ENCODE peak calls at places on chromosomes 16 and 17, in ten cellular contexts. W is SK-N-SH, Z is GM12878, Q is breast epithelium, U is sigmoid colon, E is GM23338, K is K562, P is suprapubic skin, L is transverse colon, X is HepG2. T is an unnamed sample. For H3K4me1, the result is how much of the 10 kb centered on the place peaks cover.

GRCh38 chr17:41176744-41177387 is 1.2 kb downstream of the KRTAP4-2 start:
- DNase-seq in U (no peak), E (no peak), K (no peak), Z (no peak), Q (no peak), L (no peak), X (no peak), W (no peak), P (no peak), T (no peak)

GRCh38 chr16:16139061-16139460 is 84.2 kb downstream of the ABCC6 start:
- DNase-seq in Z (no peak), U (no peak), K (no peak), L (no peak), W (no peak), Q (no peak), E (no peak), P (no peak), X (no peak), T (no peak)

GRCh38 chr17:43695968-43696865 is 34.5 kb upstream of the MEOX1 start:
- DNase-seq in X (no peak), Q (no peak), E (no peak), L (no peak), Z (no peak), K (no peak), P (no peak), U (peak), W (no peak), T (no peak)

GRCh38 chr17:46841561-46842379 is 9.6 kb upstream of the WNT9B start:
- DNase-seq in K (peak), P (no peak), Z (no peak), U (no peak), L (no peak), W (peak), E (peak), X (no peak), Q (no peak), T (no peak)

GRCh38 chr17:78790552-78790951 is 8.5 kb upstream of the CYTH1 start:
- DNase-seq in P (no peak), X (no peak), L (no peak), Z (no peak), U (no peak), W (no peak), Q (no peak), E (no peak), K (no peak), T (no peak)

GRCh38 chr16:19382887-19383816 is 34.5 kb upstream of the TMC5 start:
- DNase-seq in X (no peak), E (no peak), K (no peak), P (no peak), U (no peak), Z (no peak), Q (no peak), L (no peak), W (peak), T (no peak)

GRCh38 chr17:51435171-51435552 is 174.8 kb downstream of the UTP18 start:
- DNase-seq in Z (no peak), Q (no peak), P (no peak), W (no peak), U (no peak), E (no peak), X (no peak), K (no peak), L (no peak), T (no peak)

GRCh38 chr17:16987001-16987829 is 15.3 kb upstream of the TNFRSF13B start:
- DNase-seq in E (no peak), L (no peak), Z (no peak), W (no peak), P (no peak), K (no peak), U (peak), X (no peak), Q (no peak), T (no peak)

GRCh38 chr17:46036491-46036890 is 37.4 kb downstream of the STH start:
- DNase-seq in Q (no peak), Z (no peak), W (no peak), K (no peak), U (no peak), X (no peak), P (no peak), E (no peak), L (no peak), T (no peak)

GRCh38 chr16:87874639-87875472 is 5.5 kb upstream of the SLC7A5 start:
- DNase-seq in E (peak), P (no peak), K (peak), W (no peak), X (no peak), Q (no peak), U (no peak), Z (no peak), L (no peak), T (no peak)

GRCh38 chr16:12706628-12707027 is 97.1 kb downstream of the CPPED1 start:
- DNase-seq in W (no peak), L (no peak), P (peak), X (no peak), U (peak), Q (no peak), K (no peak), Z (no peak), E (no peak), T (no peak)

GRCh38 chr16:46673320-46674013 is 15.5 kb downstream of the VPS35 start:
- DNase-seq in P (no peak), Q (no peak), X (peak), U (no peak), K (peak), L (peak), Z (peak), E (peak), W (peak), T (no peak)

GRCh38 chr17:40562841-40563370 is 2.4 kb downstream of the CCR7 start:
- DNase-seq in U (no peak), E (no peak), P (no peak), L (no peak), W (no peak), Z (no peak), X (no peak), Q (no peak), K (no peak), T (no peak)

GRCh38 chr16:88527186-88527936 is 42.8 kb upstream of the ZC3H18 start:
- DNase-seq in W (peak), Q (no peak), E (peak), U (peak), K (peak), L (peak), P (no peak), X (peak), Z (no peak), T (peak)

GRCh38 chr17:48499248-48499647 is 31.6 kb downstream of the HOXB1 start:
- DNase-seq in L (no peak), P (no peak), U (no peak), K (no peak), E (no peak), Q (no peak), Z (no peak), X (no peak), W (no peak), T (no peak)

GRCh38 chr17:71985111-71986039 is 135.4 kb upstream of the SOX9 start:
- DNase-seq in K (no peak), X (no peak), Z (no peak), E (no peak), Q (no peak), L (no peak), W (no peak), U (no peak), P (no peak), T (no peak)

GRCh38 chr17:45096141-45096540 is 35.0 kb downstream of the NMT1 start:
- DNase-seq in Z (no peak), K (no peak), L (no peak), P (no peak), E (peak), Q (no peak), U (no peak), X (peak), W (no peak), T (no peak)

GRCh38 chr17:75979705-75980187 is 706 bp downstream of the TEN1 start:
- DNase-seq in U (no peak), Q (no peak), P (peak), E (no peak), L (no peak), K (no peak), X (no peak), W (no peak), Z (no peak), T (no peak)

GRCh38 chr17:75978938-75979704 is at the start of the genes ACOX1 and TEN1:
- DNase-seq in U (peak), P (peak), L (peak), E (peak), Q (peak), K (peak), Z (peak), W (peak), X (peak), T (peak)

GRCh38 chr17:75981019-75981615 is 2.1 kb downstream of the TEN1 start:
- DNase-seq in K (no peak), P (no peak), W (no peak), U (no peak), E (no peak), Q (no peak), X (no peak), L (no peak), Z (no peak), T (no peak)

GRCh38 chr17:75983501-75984181 is 4.6 kb downstream of the TEN1 start:
- DNase-seq in L (no peak), Q (no peak), K (peak), U (no peak), X (no peak), W (no peak), P (peak), E (peak), Z (no peak), T (no peak)

GRCh38 chr17:75980188-75981018 is 1.4 kb downstream of the TEN1 start:
- DNase-seq in U (peak), K (no peak), E (no peak), Q (no peak), X (no peak), Z (no peak), L (no peak), W (no peak), P (no peak), T (no peak)
- H3K4me1 ChIP-seq in U (under half), K (under half), E (under half), Q (under half), X (half or more), Z (under half), L (half or more), W (under half), P (half or more), T (under half)

DNA sequence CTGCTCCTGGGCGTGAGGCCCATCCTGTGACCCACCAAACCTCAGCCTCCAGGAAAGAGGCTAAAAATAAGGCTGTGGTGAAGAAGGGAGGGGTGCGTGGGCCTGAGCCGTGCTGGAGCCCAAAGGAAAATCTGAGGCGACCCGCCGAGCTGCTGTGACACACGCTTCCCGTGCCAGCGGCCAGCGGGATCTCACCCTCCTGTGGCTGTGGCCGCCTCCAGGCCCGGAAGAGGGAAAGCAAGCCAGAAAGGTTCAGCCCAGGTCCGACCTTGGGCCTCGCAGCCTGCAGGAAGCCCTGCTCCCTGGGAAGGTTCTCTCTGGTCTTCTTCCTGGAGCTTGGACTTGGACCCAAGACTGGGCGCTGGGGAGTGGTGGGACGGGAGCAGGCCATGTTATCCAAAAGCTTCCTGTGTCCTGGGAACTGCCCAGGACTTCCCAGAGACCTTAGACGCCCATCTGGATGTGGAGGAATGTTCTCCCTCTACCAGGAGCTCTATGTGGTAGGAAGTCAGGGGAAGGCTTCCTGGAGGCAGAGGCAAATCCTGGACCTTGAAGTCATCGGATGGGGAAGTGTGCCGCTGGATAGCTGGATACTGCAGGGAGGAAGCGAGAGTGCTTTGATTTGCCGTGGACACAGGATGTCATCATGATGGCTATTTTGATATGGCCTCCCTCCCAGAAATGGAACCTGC is 11.4 kb downstream of the SPNS2 start:
- DNase-seq in U (peak), Q (no peak), K (no peak), Z (no peak), W (no peak), L (no peak), E (no peak), X (no peak), P (no peak), T (no peak)
- TF ChIP-seq POLR2AphosphoS5 in U (no peak), Q (no peak), K (no peak), Z (no peak), W (no peak), L (no peak), E (no peak), X (no peak), P (no peak), T (no peak)

GRCh38 chr16:30011505-30012480 is 966 bp upstream of the DOC2A start:
- DNase-seq in P (no peak), X (no peak), Q (no peak), E (peak), K (no peak), U (no peak), Z (no peak), L (no peak), W (no peak), T (no peak)
- H3K4me3 ChIP-seq in P (peak), X (peak), Q (peak), E (peak), K (peak), U (peak), Z (no peak), L (peak), W (peak), T (peak)

DNA sequence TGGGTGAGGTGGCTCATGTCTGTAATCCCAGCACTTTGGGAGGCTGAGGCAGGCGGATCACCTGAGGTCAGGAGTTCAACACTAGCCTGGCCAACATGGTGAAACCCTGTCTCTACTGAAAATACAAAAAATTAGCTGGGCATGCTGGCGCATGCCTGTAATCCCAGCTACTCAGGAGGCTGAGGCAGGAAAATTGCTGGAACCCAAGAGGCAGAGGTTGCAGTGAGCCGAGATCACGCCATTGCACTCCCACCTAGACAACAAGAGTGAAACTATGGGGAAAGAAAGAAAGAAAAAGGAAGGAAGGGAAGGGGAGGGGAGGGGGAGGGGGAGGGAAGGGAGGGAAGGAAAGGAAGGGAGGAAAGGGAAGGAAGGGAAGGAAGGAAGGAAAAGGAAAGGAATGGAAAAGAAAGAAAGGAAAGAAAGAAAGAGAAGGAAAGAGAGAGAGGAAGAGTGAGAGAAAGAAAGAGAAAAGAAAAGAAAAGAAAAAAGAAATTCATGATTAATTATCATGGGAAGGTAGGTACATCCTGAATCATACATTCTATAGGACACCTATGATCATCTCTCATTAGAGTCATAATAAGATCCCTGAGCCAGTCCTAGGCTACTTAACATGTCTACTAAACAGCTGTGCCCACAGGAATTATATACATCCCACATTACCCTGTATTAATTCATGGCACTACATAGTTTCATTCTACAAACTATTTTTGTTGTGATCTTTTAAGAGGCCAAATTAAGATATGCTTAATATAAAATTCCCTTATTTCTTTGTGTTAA is 40.9 kb downstream of the CREBBP start:
- DNase-seq in E (no peak), Z (no peak), X (no peak), U (no peak), Q (no peak), W (no peak), L (no peak), K (no peak), P (no peak), T (no peak)
- H3K4me1 ChIP-seq in E (under half), Z (under half), X (under half), U (half or more), Q (under half), W (under half), L (under half), K (under half), P (under half), T (under half)

GRCh38 chr17:75268931-75269330 is 2.1 kb downstream of the MIF4GD start:
- DNase-seq in K (no peak), P (no peak), W (peak), Q (no peak), U (no peak), L (no peak), E (no peak), X (no peak), Z (no peak), T (no peak)

GRCh38 chr17:75265614-75266314 is 4.1 kb downstream of the MRPS7 start:
- DNase-seq in E (no peak), P (no peak), L (no peak), U (no peak), K (no peak), Q (no peak), X (no peak), W (peak), Z (no peak), T (no peak)

GRCh38 chr17:75266315-75267145 is 4.5 kb downstream of the MIF4GD start:
- DNase-seq in L (no peak), Z (no peak), X (no peak), Q (no peak), E (no peak), U (no peak), W (peak), K (no peak), P (no peak), T (no peak)

GRCh38 chr17:75267146-75267402 is 4.0 kb downstream of the MIF4GD start:
- DNase-seq in U (no peak), E (no peak), Z (no peak), Q (no peak), W (peak), L (no peak), P (no peak), X (no peak), K (no peak), T (no peak)

GRCh38 chr17:75267403-75268232 is 3.4 kb downstream of the MIF4GD start:
- DNase-seq in P (no peak), K (peak), Q (no peak), X (peak), W (peak), U (no peak), E (peak), Z (no peak), L (peak), T (no peak)
- TF ChIP-seq POLR2AphosphoS5 in P (no peak), K (peak), Q (no peak), X (peak), W (peak), U (no peak), E (peak), Z (no peak), L (no peak), T (no peak)

DNA sequence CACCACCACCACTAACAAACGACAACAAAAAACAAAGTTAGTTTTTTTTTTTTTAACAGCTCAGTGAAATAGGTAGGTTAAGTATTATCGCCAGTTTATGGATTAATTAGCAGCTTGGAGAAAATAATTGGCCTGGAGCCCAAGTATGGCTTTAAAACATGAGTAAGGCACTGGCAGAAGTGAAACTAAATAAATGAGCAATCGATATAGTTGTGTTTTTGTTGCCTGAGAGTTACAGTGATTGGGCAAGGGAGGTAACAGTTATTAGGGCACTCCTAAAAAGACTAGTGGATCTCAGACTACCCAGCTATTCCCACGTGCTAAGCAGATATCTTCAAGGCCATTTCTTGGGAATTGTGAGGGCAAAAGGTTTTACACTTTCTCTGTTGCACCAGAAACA is 2.4 kb downstream of the MLKL start:
- DNase-seq in P (no peak), Q (no peak), U (no peak), L (no peak), E (no peak), Z (peak), W (no peak), K (no peak), X (no peak), T (no peak)
- H3K4me3 ChIP-seq in P (peak), Q (no peak), U (no peak), L (no peak), E (no peak), Z (peak), W (no peak), K (no peak), X (no peak), T (peak)

GRCh38 chr16:84999857-85000480 is 11.4 kb downstream of the ZDHHC7 start:
- DNase-seq in E (no peak), W (no peak), L (no peak), U (no peak), X (no peak), P (no peak), K (no peak), Q (no peak), Z (no peak), T (no peak)
- H3K4me1 ChIP-seq in E (under half), W (under half), L (half or more), U (half or more), X (half or more), P (half or more), K (under half), Q (under half), Z (under half), T (half or more)

DNA sequence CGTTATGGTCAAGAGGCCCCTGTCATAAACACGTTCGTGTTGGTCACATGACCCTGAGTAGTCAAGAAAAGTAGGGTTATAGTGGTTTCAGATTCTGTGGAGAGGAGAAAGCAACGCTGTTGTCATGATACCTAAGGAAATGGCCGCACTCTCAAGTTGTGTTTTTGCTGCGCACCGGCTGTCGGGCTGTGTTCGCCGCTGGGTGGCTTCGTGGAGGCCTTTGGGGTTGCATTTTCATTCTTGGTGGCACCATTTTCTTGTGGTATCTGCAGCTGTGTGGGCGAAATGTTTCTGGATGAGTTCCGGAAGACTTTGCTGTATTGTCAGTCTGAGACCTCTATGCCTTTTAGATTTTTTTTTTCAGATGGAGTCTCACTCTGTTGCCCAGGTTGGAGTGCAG is 35.0 kb downstream of the DEF8 start:
- DNase-seq in P (no peak), Z (no peak), K (no peak), E (no peak), L (no peak), X (no peak), Q (no peak), U (no peak), W (no peak), T (no peak)
- TF ChIP-seq POLR2AphosphoS5 in P (no peak), Z (no peak), K (no peak), E (no peak), L (no peak), X (no peak), Q (no peak), U (no peak), W (no peak), T (no peak)

GRCh38 chr17:38653679-38654078 is 21.1 kb downstream of the EPOP start:
- DNase-seq in Z (no peak), W (no peak), L (no peak), K (no peak), P (no peak), Q (no peak), E (no peak), U (no peak), X (no peak), T (no peak)
- H3K4me3 ChIP-seq in Z (peak), W (no peak), L (no peak), K (no peak), P (no peak), Q (no peak), E (no peak), U (no peak), X (no peak), T (no peak)